ENCODE peak calls at places on chromosome 9, in six cellular contexts. V is fibroblast of gingiva; T is stimulated activated CD4-positive, alpha-beta T cell treated with anti-CD3 and anti-CD28 coated beads, TNF-alpha, amount 100 ng/mL, for 4 hours; J is ELR; Y is AG08395; M is neural crest cell. F is an unnamed sample.

GRCh38 chr9:128323192-128323730 is 622 bp downstream of the COQ4 start:
- DNase-seq in V (no peak), T (no peak), J (peak), Y (peak), M (no peak), F (peak)

GRCh38 chr9:113876806-113877236 is 712 bp downstream of the ZNF618 start:
- DNase-seq in V (no peak), T (no peak), J (peak), Y (no peak), M (no peak), F (no peak)

GRCh38 chr9:87599901-87600610 is 102.4 kb downstream of the DAPK1 start:
- DNase-seq in V (peak), T (no peak), J (peak), Y (peak), M (no peak), F (no peak)

GRCh38 chr9:115109486-115109885 is 8.5 kb downstream of the TNC start:
- DNase-seq in V (peak), T (no peak), J (peak), Y (peak), M (no peak), F (no peak)

GRCh38 chr9:38329980-38330379 is 62.5 kb upstream of the ALDH1B1 start:
- DNase-seq in V (no peak), T (no peak), J (no peak), Y (no peak), M (no peak), F (no peak)

GRCh38 chr9:38682713-38683112 is 37.2 kb downstream of the FAM240B start:
- DNase-seq in V (peak), T (no peak), J (peak), Y (peak), M (no peak), F (peak)

GRCh38 chr9:136665704-136666363 is 3.1 kb downstream of the EGFL7 start:
- DNase-seq in V (no peak), T (no peak), J (no peak), Y (peak), M (no peak), F (peak)

GRCh38 chr9:876425-876824 is 34.9 kb downstream of the DMRT1 start:
- DNase-seq in V (no peak), T (no peak), J (no peak), Y (no peak), M (no peak), F (no peak)

GRCh38 chr9:136088939-136089696 is 6.0 kb downstream of the NACC2 start:
- DNase-seq in V (no peak), T (no peak), J (no peak), Y (no peak), M (no peak), F (no peak)

GRCh38 chr9:122099271-122099869 is 6.3 kb upstream of the TTLL11 start:
- DNase-seq in V (peak), T (peak), J (peak), Y (peak), M (peak), F (peak)

GRCh38 chr9:125146247-125146646 is 2.9 kb upstream of the SCAI start:
- DNase-seq in V (peak), T (no peak), J (peak), Y (no peak), M (no peak), F (peak)

GRCh38 chr9:125258832-125259534 is 2.6 kb upstream of the GAPVD1 start:
- DNase-seq in V (no peak), T (no peak), J (no peak), Y (no peak), M (no peak), F (no peak)

GRCh38 chr9:34633851-34634550 is 3.6 kb downstream of the SIGMAR1 start:
- DNase-seq in V (peak), T (peak), J (peak), Y (peak), M (peak), F (peak)

GRCh38 chr9:93346240-93347112 is 105.0 kb upstream of the FAM120A start:
- DNase-seq in V (no peak), T (no peak), J (no peak), Y (peak), M (peak), F (no peak)

GRCh38 chr9:118366228-118366627 is 662.0 kb downstream of the TLR4 start:
- DNase-seq in V (no peak), T (no peak), J (no peak), Y (no peak), M (no peak), F (no peak)

GRCh38 chr9:80554856-80555255 is 983.1 kb downstream of the TLE4 start:
- DNase-seq in V (no peak), T (no peak), J (no peak), Y (no peak), M (no peak), F (no peak)

GRCh38 chr9:136762915-136763648 is 1.2 kb downstream of the LCN15 start:
- DNase-seq in V (no peak), T (peak), J (peak), Y (no peak), M (peak), F (peak)

GRCh38 chr9:7320139-7320538 is 479.4 kb downstream of the DMAC1 start:
- DNase-seq in V (peak), T (no peak), J (peak), Y (peak), M (no peak), F (peak)

GRCh38 chr9:85224729-85225128 is 517.0 kb downstream of the AGTPBP1 start:
- DNase-seq in V (peak), T (no peak), J (peak), Y (peak), M (no peak), F (peak)

GRCh38 chr9:69427286-69427685 is 102.3 kb downstream of the ENTREP1 start:
- DNase-seq in V (no peak), T (no peak), J (no peak), Y (no peak), M (no peak), F (no peak)

GRCh38 chr9:130579738-130580463 is 524 bp downstream of the FUBP3 start:
- DNase-seq in V (no peak), T (peak), J (peak), Y (peak), M (peak), F (peak)

GRCh38 chr9:104386425-104387069 is 117.5 kb upstream of the OR13F1 start:
- DNase-seq in V (peak), T (no peak), J (peak), Y (peak), M (no peak), F (peak)

GRCh38 chr9:92001244-92001643 is 51.2 kb upstream of the ROR2 start:
- DNase-seq in V (peak), T (no peak), J (peak), Y (peak), M (no peak), F (no peak)

GRCh38 chr9:79642671-79643070 is 70.9 kb downstream of the TLE4 start:
- DNase-seq in V (no peak), T (no peak), J (no peak), Y (no peak), M (no peak), F (no peak)

GRCh38 chr9:78292716-78293497 is 4.0 kb upstream of the PSAT1 start:
- DNase-seq in V (no peak), T (no peak), J (no peak), Y (no peak), M (no peak), F (no peak)

GRCh38 chr9:14214693-14215092 is 99.2 kb downstream of the NFIB start:
- DNase-seq in V (no peak), T (no peak), J (no peak), Y (no peak), M (no peak), F (no peak)

GRCh38 chr9:21866302-21866701 is 63.9 kb downstream of the MTAP start:
- DNase-seq in V (no peak), T (no peak), J (no peak), Y (no peak), M (no peak), F (no peak)

GRCh38 chr9:93072383-93072795 is 13.9 kb downstream of the SUSD3 start:
- DNase-seq in V (peak), T (no peak), J (no peak), Y (no peak), M (no peak), F (peak)

GRCh38 chr9:91919621-91920020 is 30.4 kb downstream of the ROR2 start:
- DNase-seq in V (no peak), T (no peak), J (no peak), Y (no peak), M (no peak), F (no peak)

GRCh38 chr9:94085062-94085639 is 887 bp downstream of the PTPDC1 start:
- DNase-seq in V (no peak), T (no peak), J (peak), Y (peak), M (no peak), F (no peak)

GRCh38 chr9:129412814-129413536 is 207.9 kb downstream of the C9orf50 start:
- DNase-seq in V (peak), T (peak), J (peak), Y (peak), M (no peak), F (peak)

GRCh38 chr9:128108784-128109709 is 18.5 kb downstream of the PTGES2 start:
- DNase-seq in V (no peak), T (no peak), J (no peak), Y (no peak), M (no peak), F (peak)

GRCh38 chr9:14314424-14314928 is 535 bp upstream of the NFIB start:
- DNase-seq in V (peak), T (no peak), J (peak), Y (peak), M (no peak), F (peak)

GRCh38 chr9:89603629-89604462 is 966 bp upstream of the GADD45G start:
- DNase-seq in V (no peak), T (no peak), J (no peak), Y (no peak), M (peak), F (peak)

GRCh38 chr9:30301271-30301963 is 2083.0 kb upstream of the ACO1 start:
- DNase-seq in V (no peak), T (no peak), J (no peak), Y (no peak), M (no peak), F (no peak)

GRCh38 chr9:95880011-95880690 is 4.7 kb downstream of the ERCC6L2 start:
- DNase-seq in V (peak), T (no peak), J (peak), Y (no peak), M (no peak), F (peak)

GRCh38 chr9:22452415-22453010 is 5.9 kb downstream of the DMRTA1 start:
- DNase-seq in V (peak), T (no peak), J (peak), Y (peak), M (peak), F (peak)

GRCh38 chr9:114308361-114308950 is 14.4 kb upstream of the ORM1 start:
- DNase-seq in V (no peak), T (no peak), J (no peak), Y (no peak), M (no peak), F (no peak)

GRCh38 chr9:6955251-6955921 is 197.6 kb downstream of the KDM4C start:
- DNase-seq in V (no peak), T (no peak), J (peak), Y (peak), M (no peak), F (peak)

GRCh38 chr9:85600675-85601263 is 141.0 kb downstream of the AGTPBP1 start:
- DNase-seq in V (no peak), T (no peak), J (no peak), Y (no peak), M (no peak), F (no peak)